ENCODE peak calls at places on chromosomes 11 and 22, in nine cellular contexts. W is G401; K is ACHN; R is activated CD4-positive, alpha-beta T cell treated with anti-CD3 and anti-CD28 coated beads, Interleukin-2, amount 50 U/mL, for 24 hours; M is sigmoid colon; Y is skeletal muscle cell; C is kidney; D is hepatocyte; I is NCI-H1694 treated with DMSO at 0.1 percent for 48 hours. J is an unnamed sample.

GRCh38 chr22:21829523-21829922 is 37.9 kb downstream of the MAPK1 start:
- DNase-seq in I (no peak), Y (no peak), D (no peak), K (no peak), W (no peak), R (no peak), M (no peak), C (no peak), J (no peak)

GRCh38 chr11:132245558-132246385 is 875.4 kb downstream of the NTM start:
- DNase-seq in C (no peak), W (peak; percentile 83), I (no peak), Y (no peak), R (no peak), D (no peak), M (no peak), K (no peak), J (no peak)

GRCh38 chr22:30347255-30347892 is 9.3 kb downstream of the SF3A1 start:
- DNase-seq in W (no peak), C (no peak), Y (no peak), I (no peak), K (no peak), D (no peak), R (no peak), M (no peak), J (no peak)

GRCh38 chr11:86743223-86744118 is 56.9 kb upstream of the PRSS23 start:
- DNase-seq in M (peak; percentile 88), K (peak; percentile 94), D (peak; percentile 82), Y (peak; percentile 98), W (no peak), I (no peak), C (peak; percentile 78), R (peak; percentile 58), J (no peak)

GRCh38 chr11:93267383-93267782 is 63.2 kb upstream of the DEUP1 start:
- DNase-seq in K (no peak), R (no peak), D (no peak), W (no peak), Y (no peak), I (no peak), M (no peak), C (no peak), J (no peak)

GRCh38 chr11:125950178-125950490 is 4.3 kb downstream of the VSIG10L2 start:
- DNase-seq in D (no peak), I (no peak), M (no peak), C (no peak), R (no peak), Y (no peak), K (no peak), W (no peak), J (no peak)

GRCh38 chr22:46064966-46065666 is 85.2 kb upstream of the PPARA start:
- DNase-seq in R (no peak), M (peak; percentile 69), C (no peak), D (no peak), Y (no peak), K (no peak), W (peak; percentile 73), I (peak; percentile 72), J (no peak)

GRCh38 chr11:118918128-118918685 is 7.5 kb downstream of the BCL9L start:
- DNase-seq in W (peak; percentile 53), C (peak; percentile 90), K (peak; percentile 89), I (no peak), Y (peak; percentile 90), D (peak; percentile 89), M (peak; percentile 92), R (no peak), J (no peak)

GRCh38 chr11:110587972-110588371 is 124.3 kb downstream of the ARHGAP20 start:
- DNase-seq in D (no peak), I (no peak), R (no peak), K (no peak), Y (peak; percentile 30), W (no peak), M (no peak), C (no peak), J (no peak)

GRCh38 chr11:75631086-75631694 is 37.6 kb downstream of the MAP6 start:
- DNase-seq in K (no peak), I (no peak), D (no peak), Y (no peak), M (no peak), R (no peak), C (no peak), W (no peak), J (no peak)

GRCh38 chr11:8775341-8776133 is 92.9 kb downstream of the RPL27A start:
- DNase-seq in W (no peak), Y (no peak), M (no peak), K (no peak), C (peak; percentile 85), D (no peak), R (no peak), I (no peak), J (no peak)

GRCh38 chr22:27512283-27512761 is 289.2 kb downstream of the MN1 start:
- DNase-seq in I (no peak), D (peak; percentile 62), K (no peak), R (no peak), W (no peak), Y (peak; percentile 90), C (no peak), M (peak; percentile 88), J (no peak)

GRCh38 chr22:17047656-17048055 is 37.1 kb upstream of the IL17RA start:
- DNase-seq in Y (no peak), D (no peak), M (no peak), R (no peak), K (no peak), C (no peak), I (no peak), W (no peak), J (no peak)

GRCh38 chr11:2271327-2272240 is 1.2 kb upstream of the ASCL2 start:
- DNase-seq in C (peak; percentile 73), Y (no peak), W (no peak), R (no peak), I (no peak), M (peak; percentile 60), K (no peak), D (no peak), J (no peak)

GRCh38 chr11:45333506-45333971 is 47.4 kb upstream of the SYT13 start:
- DNase-seq in C (no peak), W (peak; percentile 12), D (peak; percentile 47), I (no peak), M (peak; percentile 85), R (no peak), K (no peak), Y (peak; percentile 6), J (no peak)

GRCh38 chr11:61279934-61280656 is 15.0 kb downstream of the VWCE start:
- DNase-seq in Y (no peak), R (no peak), I (no peak), K (no peak), M (no peak), W (no peak), C (peak; percentile 6), D (no peak), J (no peak)

GRCh38 chr22:26906464-26906863 is 249.1 kb downstream of the MIAT start:
- DNase-seq in M (no peak), I (no peak), K (no peak), W (no peak), D (no peak), R (no peak), Y (no peak), C (no peak), J (no peak)

GRCh38 chr11:77046060-77046501 is 11.9 kb downstream of the B3GNT6 start:
- DNase-seq in D (peak; percentile 84), M (peak; percentile 66), W (peak; percentile 52), I (peak; percentile 11), K (peak; percentile 42), Y (no peak), R (no peak), C (no peak), J (peak; percentile 82)

GRCh38 chr11:122791836-122792235 is 46.5 kb upstream of the CRTAM start:
- DNase-seq in C (no peak), W (peak; percentile 38), M (no peak), Y (no peak), K (no peak), R (no peak), D (peak; percentile 29), I (no peak), J (no peak)

GRCh38 chr11:102006835-102007566 is 40.2 kb upstream of the CFAP300 start:
- DNase-seq in C (no peak), Y (no peak), K (no peak), M (no peak), R (no peak), W (no peak), I (no peak), D (no peak), J (no peak)

GRCh38 chr11:64339754-64340408 is at the start of gene CCDC88B:
- DNase-seq in I (no peak), C (peak; percentile 90), R (peak; percentile 72), W (no peak), M (no peak), Y (no peak), K (no peak), D (peak; percentile 7), J (no peak)

GRCh38 chr11:102269927-102270326 is 47.4 kb upstream of the BIRC3 start:
- DNase-seq in W (no peak), I (no peak), D (no peak), R (no peak), K (no peak), Y (no peak), C (no peak), M (no peak), J (no peak)

GRCh38 chr22:50298937-50299656 is 8.3 kb downstream of the PLXNB2 start:
- DNase-seq in I (no peak), M (no peak), K (no peak), C (no peak), Y (no peak), R (no peak), W (peak; percentile 37), D (peak; percentile 70), J (no peak)

GRCh38 chr11:67558084-67558772 is 25.4 kb upstream of the GSTP1 start:
- DNase-seq in I (no peak), M (no peak), K (peak; percentile 66), D (no peak), Y (no peak), R (no peak), C (peak; percentile 90), W (no peak), J (no peak)

GRCh38 chr11:68655806-68656205 is 28.5 kb upstream of the GAL start:
- DNase-seq in M (no peak), K (no peak), D (no peak), Y (no peak), R (no peak), I (no peak), W (no peak), C (peak; percentile 29), J (no peak)

GRCh38 chr22:40232624-40233023 is 54.9 kb downstream of the TNRC6B start:
- DNase-seq in K (no peak), R (no peak), Y (no peak), C (no peak), D (no peak), M (no peak), I (no peak), W (no peak), J (no peak)

GRCh38 chr11:116439480-116439759 is 333.4 kb downstream of the BUD13 start:
- DNase-seq in M (no peak), D (no peak), R (no peak), K (no peak), Y (no peak), C (no peak), W (no peak), I (no peak), J (no peak)

GRCh38 chr11:69376155-69377028 is 82.4 kb downstream of the MYEOV start:
- DNase-seq in I (no peak), Y (no peak), D (no peak), K (no peak), W (no peak), C (peak; percentile 44), R (no peak), M (no peak), J (no peak)

GRCh38 chr22:40487663-40488249 is 117.4 kb downstream of the SGSM3 start:
- DNase-seq in R (peak; percentile 24), I (peak; percentile 65), K (peak; percentile 40), M (no peak), Y (no peak), C (no peak), W (peak; percentile 68), D (peak; percentile 28), J (no peak)

GRCh38 chr22:18152519-18152918 is 2.5 kb downstream of the USP18 start:
- DNase-seq in M (no peak), K (no peak), D (no peak), I (no peak), W (no peak), C (no peak), R (no peak), Y (no peak), J (no peak)

GRCh38 chr11:29826878-29827277 is 190.0 kb downstream of the KCNA4 start:
- DNase-seq in K (no peak), Y (no peak), W (no peak), I (no peak), C (no peak), R (no peak), M (no peak), D (no peak), J (no peak)